ENCODE peak calls at places on chromosomes 3 and 15, in ten cellular contexts. F is fibroblast of the aortic adventitia; E is GF-D8; H is MM.1S; N is heart right ventricle; J is posterior vena cava; L is AML-193; P is mucosa of descending colon; I is NCI-H69; T is activated T-cell treated with anti-CD3 and anti-CD28 coated beads, Interleukin-2, amount 50 U/mL, for 72 hours. G is an unnamed sample.

GRCh38 chr3:56899851-56900250 is 98.1 kb upstream of the ARHGEF3 start:
- DNase-seq in F (no peak), E (peak; percentile 28), H (no peak), N (no peak), J (no peak), L (peak; percentile 60), P (no peak), I (no peak), T (no peak), G (no peak)

GRCh38 chr3:42117175-42118008 is 26.2 kb downstream of the TRAK1 start:
- DNase-seq in F (peak; percentile 84), E (no peak), H (no peak), N (peak; percentile 46), J (peak; percentile 84), L (no peak), P (no peak), I (peak; percentile 53), T (no peak), G (no peak)

GRCh38 chr3:57977755-57978715 is 30.2 kb upstream of the FLNB start:
- DNase-seq in F (no peak), E (no peak), H (no peak), N (no peak), J (no peak), L (no peak), P (peak; percentile 76), I (peak; percentile 36), T (no peak), G (no peak)

GRCh38 chr15:26974120-26974780 is 3.3 kb downstream of the GABRG3 start:
- DNase-seq in F (peak; percentile 19), E (no peak), H (peak; percentile 37), N (no peak), J (no peak), L (no peak), P (no peak), I (peak; percentile 46), T (no peak), G (no peak)

GRCh38 chr3:170697131-170697530 is 111.3 kb upstream of the SLC7A14 start:
- DNase-seq in F (no peak), E (no peak), H (no peak), N (no peak), J (no peak), L (no peak), P (no peak), I (no peak), T (no peak), G (peak; percentile 42)

GRCh38 chr15:75720787-75721461 is 8.3 kb upstream of the CSPG4 start:
- DNase-seq in F (no peak), E (no peak), H (no peak), N (peak; percentile 56), J (peak; percentile 78), L (peak; percentile 42), P (peak; percentile 82), I (peak; percentile 86), T (peak; percentile 77), G (peak; percentile 85)

GRCh38 chr15:73382131-73382530 is 13.4 kb upstream of the HCN4 start:
- DNase-seq in F (no peak), E (no peak), H (no peak), N (no peak), J (no peak), L (no peak), P (no peak), I (no peak), T (no peak), G (no peak)

GRCh38 chr15:39188930-39189329 is 391.9 kb upstream of the THBS1 start:
- DNase-seq in F (peak; percentile 88), E (no peak), H (no peak), N (no peak), J (no peak), L (no peak), P (no peak), I (no peak), T (no peak), G (no peak)

GRCh38 chr3:23075478-23075877 is 127.6 kb upstream of the UBE2E2 start:
- DNase-seq in F (peak; percentile 95), E (no peak), H (no peak), N (no peak), J (no peak), L (no peak), P (no peak), I (no peak), T (no peak), G (no peak)

GRCh38 chr3:143979041-143979440 is 7.4 kb downstream of the DIPK2A start:
- DNase-seq in F (no peak), E (no peak), H (no peak), N (no peak), J (no peak), L (no peak), P (no peak), I (no peak), T (no peak), G (no peak)

GRCh38 chr3:157103280-157103679 is 56.7 kb downstream of the CCNL1 start:
- DNase-seq in F (no peak), E (no peak), H (peak; percentile 90), N (no peak), J (no peak), L (no peak), P (no peak), I (no peak), T (peak; percentile 34), G (no peak)

GRCh38 chr3:138916824-138917223 is 30.1 kb downstream of the FOXL2 start:
- DNase-seq in F (no peak), E (no peak), H (no peak), N (no peak), J (no peak), L (no peak), P (peak; percentile 80), I (peak; percentile 26), T (no peak), G (no peak)

GRCh38 chr3:141126661-141127343 is 75.7 kb downstream of the SPSB4 start:
- DNase-seq in F (no peak), E (no peak), H (no peak), N (no peak), J (no peak), L (no peak), P (no peak), I (no peak), T (no peak), G (no peak)

GRCh38 chr3:49339947-49340800 is at the start of gene USP4:
- DNase-seq in F (peak; percentile 83), E (peak; percentile 87), H (peak; percentile 93), N (peak; percentile 91), J (peak; percentile 97), L (peak; percentile 96), P (peak; percentile 97), I (peak; percentile 92), T (peak; percentile 98), G (peak; percentile 97)

GRCh38 chr3:58005662-58006061 is 2.6 kb upstream of the FLNB start:
- DNase-seq in F (peak; percentile 83), E (no peak), H (no peak), N (no peak), J (no peak), L (no peak), P (no peak), I (no peak), T (no peak), G (no peak)

GRCh38 chr15:88704791-88705768 is 66.3 kb downstream of the ISG20 start:
- DNase-seq in F (peak; percentile 43), E (no peak), H (no peak), N (peak; percentile 54), J (peak; percentile 92), L (no peak), P (no peak), I (peak; percentile 46), T (no peak), G (no peak)

GRCh38 chr3:152205097-152205593 is 63.6 kb upstream of the MBNL1 start:
- DNase-seq in F (no peak), E (peak; percentile 91), H (no peak), N (no peak), J (no peak), L (peak; percentile 99), P (no peak), I (no peak), T (no peak), G (no peak)

GRCh38 chr15:43423793-43424192 is 52.9 kb downstream of the TUBGCP4 start:
- DNase-seq in F (no peak), E (no peak), H (no peak), N (no peak), J (no peak), L (no peak), P (no peak), I (no peak), T (no peak), G (no peak)